ENCODE peak calls at places on chromosomes 2 and 18, in six cellular contexts. Z is amygdala, L is NCI-H1092, H is progenitor cell of endocrine pancreas, N is amniotic epithelial cell, Y is activated T-cell treated with anti-CD3 and anti-CD28 coated beads for 1 hour. K is an unnamed sample.

GRCh38 chr18:72847134-72847533 is 20.7 kb downstream of the NETO1 start:
- DNase-seq in Z (no peak), Y (no peak), H (no peak), N (no peak), L (no peak), K (no peak)

GRCh38 chr2:28448738-28449100 is 47.1 kb upstream of the PLB1 start:
- DNase-seq in H (no peak), Z (no peak), N (no peak), Y (no peak), L (no peak), K (no peak)

GRCh38 chr18:48639772-48640432 is 101.1 kb downstream of the CTIF start:
- DNase-seq in L (no peak), N (no peak), H (no peak), Y (no peak), Z (no peak), K (no peak)

GRCh38 chr2:85888020-85888744 is 608 bp downstream of the ST3GAL5 start:
- DNase-seq in L (no peak), Z (no peak), N (no peak), Y (peak; percentile 22), H (peak; percentile 11), K (no peak)

GRCh38 chr2:150474326-150475074 is 13.0 kb downstream of the RND3 start:
- DNase-seq in N (peak; percentile 42), L (no peak), H (no peak), Y (no peak), Z (no peak), K (no peak)

GRCh38 chr2:230937362-230937761 is 12.3 kb upstream of the GPR55 start:
- DNase-seq in L (no peak), Z (no peak), Y (no peak), N (no peak), H (no peak), K (no peak)

GRCh38 chr2:3334392-3334791 is 43.2 kb downstream of the EIPR1 start:
- DNase-seq in H (no peak), N (no peak), L (no peak), Z (no peak), Y (no peak), K (no peak)

GRCh38 chr18:70245941-70246537 is 40.6 kb upstream of the RTTN start:
- DNase-seq in Z (no peak), Y (no peak), H (no peak), N (peak; percentile 9), L (no peak), K (no peak)

GRCh38 chr2:17662723-17663122 is 90.9 kb downstream of the SMC6 start:
- DNase-seq in H (no peak), L (no peak), Y (no peak), N (no peak), Z (no peak), K (no peak)

GRCh38 chr18:69757733-69758132 is 189.9 kb downstream of the CD226 start:
- DNase-seq in N (peak; percentile 21), H (no peak), L (no peak), Y (no peak), Z (no peak), K (no peak)

GRCh38 chr2:152347076-152347475 is 12.1 kb downstream of the FMNL2 start:
- DNase-seq in H (no peak), Y (no peak), L (no peak), Z (no peak), N (peak; percentile 64), K (no peak)

GRCh38 chr18:48007955-48008701 is 77.7 kb upstream of the SMAD2 start:
- DNase-seq in N (peak; percentile 35), H (peak; percentile 85), Y (peak; percentile 34), Z (no peak), L (peak; percentile 71), K (no peak)